ENCODE peak calls at places on chromosomes 11 and 22, in five cellular contexts. P is T-helper 2 cell; J is endodermal cell; H is activated T-helper 1 cell treated with anti-CD3 and anti-CD28 coated beads, Interleukin-2, amount 50 U/mL, for 16 hours; E is stimulated activated CD4-positive, alpha-beta T cell treated with anti-CD3 and anti-CD28 coated beads, Interleukin-12 subunit alpha, Interleukin-12 subunit beta, amount 100 ng/mL, for 48 hours. Z is an unnamed sample.

GRCh38 chr11:79055866-79056632 is 384.8 kb downstream of the TENM4 start:
- DNase-seq in H (no peak), P (no peak), J (no peak), E (no peak), Z (no peak)

GRCh38 chr22:17477401-17477833 is 85.9 kb upstream of the SLC25A18 start:
- DNase-seq in H (no peak), E (no peak), P (no peak), J (peak; percentile 44), Z (no peak)

GRCh38 chr22:49662681-49663080 is 165.0 kb downstream of the BRD1 start:
- DNase-seq in J (peak; percentile 11), P (no peak), H (no peak), E (no peak), Z (no peak)

GRCh38 chr11:123060265-123061000 is 1.5 kb downstream of the HSPA8 start:
- DNase-seq in E (no peak), P (no peak), J (no peak), H (no peak), Z (no peak)

GRCh38 chr22:45506961-45507360 is 4.3 kb downstream of the FBLN1 start:
- DNase-seq in E (no peak), J (peak; percentile 32), P (no peak), H (no peak), Z (no peak)

GRCh38 chr11:108886608-108887007 is 221.7 kb downstream of the DDX10 start:
- DNase-seq in H (no peak), E (no peak), J (no peak), P (no peak), Z (no peak)

GRCh38 chr22:43000441-43001175 is 14.3 kb downstream of the PACSIN2 start:
- DNase-seq in P (no peak), J (no peak), E (no peak), H (no peak), Z (no peak)

GRCh38 chr11:68213135-68213515 is at the start of gene KMT5B:
- DNase-seq in P (no peak), E (peak; percentile 26), J (peak; percentile 82), H (peak; percentile 33), Z (no peak)

GRCh38 chr11:12287009-12287373 is 90.4 kb upstream of the PARVA start:
- DNase-seq in E (no peak), P (no peak), J (peak; percentile 80), H (no peak), Z (no peak)

GRCh38 chr22:37092997-37093396 is 16.5 kb downstream of the TMPRSS6 start:
- DNase-seq in J (no peak), E (no peak), P (no peak), H (no peak), Z (no peak)

GRCh38 chr11:104926771-104927470 is 28.7 kb upstream of the CASP12 start:
- DNase-seq in H (no peak), J (peak; percentile 58), E (no peak), P (no peak), Z (no peak)

GRCh38 chr22:22906907-22907550 is 19.4 kb downstream of the IGLL5 start:
- DNase-seq in H (no peak), P (no peak), J (no peak), E (no peak), Z (no peak)

GRCh38 chr11:114181752-114182151 is 114.4 kb upstream of the NNMT start:
- DNase-seq in E (no peak), P (no peak), H (no peak), J (no peak), Z (no peak)

GRCh38 chr11:65275906-65276305 is 14.1 kb downstream of the POLA2 start:
- DNase-seq in H (no peak), J (no peak), P (no peak), E (no peak), Z (no peak)

GRCh38 chr11:1628506-1629325 is 859 bp upstream of the KRTAP5-5 start:
- DNase-seq in P (peak; percentile 38), E (peak; percentile 25), H (peak; percentile 49), J (peak; percentile 92), Z (peak; percentile 88)

GRCh38 chr11:130211144-130211543 is 51.6 kb downstream of the ST14 start:
- DNase-seq in J (peak; percentile 28), E (no peak), H (no peak), P (no peak), Z (no peak)

GRCh38 chr11:35787626-35788025 is 125.1 kb downstream of the TRIM44 start:
- DNase-seq in E (no peak), P (no peak), J (no peak), H (no peak), Z (no peak)

GRCh38 chr11:64916040-64916847 is 765 bp downstream of the ATG2A start:
- DNase-seq in P (peak; percentile 55), E (no peak), J (peak; percentile 77), H (no peak), Z (peak; percentile 63)

GRCh38 chr22:22748297-22748743 is 103.9 kb downstream of the GGTLC2 start:
- DNase-seq in P (no peak), H (no peak), E (no peak), J (peak; percentile 83), Z (no peak)

GRCh38 chr11:30143098-30143705 is 87.6 kb upstream of the FSHB start:
- DNase-seq in E (no peak), J (peak; percentile 54), P (no peak), H (no peak), Z (peak; percentile 3)

GRCh38 chr11:118918686-118919280 is 6.9 kb downstream of the BCL9L start:
- DNase-seq in H (no peak), P (no peak), E (no peak), J (no peak), Z (no peak)

GRCh38 chr22:46547883-46548244 is 10.4 kb upstream of the CELSR1 start:
- DNase-seq in J (peak; percentile 36), P (no peak), H (no peak), E (no peak), Z (no peak)

GRCh38 chr11:88281317-88281712 is 56.2 kb downstream of the CTSC start:
- DNase-seq in P (no peak), H (no peak), E (no peak), J (peak; percentile 47), Z (no peak)

GRCh38 chr11:118998388-118998717 is 415 bp downstream of the CENATAC start:
- DNase-seq in P (no peak), E (no peak), H (no peak), J (no peak), Z (no peak)

GRCh38 chr11:86608251-86608799 is 64.1 kb downstream of the ME3 start:
- DNase-seq in H (no peak), E (peak; percentile 16), J (peak; percentile 88), P (peak; percentile 3), Z (peak; percentile 14)

GRCh38 chr22:39478461-39478860 is 21.6 kb downstream of the MGAT3 start:
- DNase-seq in E (no peak), P (no peak), H (no peak), J (peak; percentile 92), Z (no peak)

GRCh38 chr22:19120829-19121630 is 1.2 kb downstream of the DGCR2 start:
- DNase-seq in H (no peak), J (peak; percentile 81), P (no peak), E (no peak), Z (no peak)

GRCh38 chr11:85810521-85810870 is 445 bp downstream of the SYTL2 start:
- DNase-seq in J (peak; percentile 61), P (no peak), H (no peak), E (no peak), Z (no peak)

GRCh38 chr11:115316682-115317081 is 187.5 kb downstream of the CADM1 start:
- DNase-seq in P (no peak), J (no peak), H (no peak), E (no peak), Z (no peak)

GRCh38 chr11:68166969-68167368 is 45.8 kb upstream of the CHKA start:
- DNase-seq in J (no peak), P (no peak), E (no peak), H (no peak), Z (no peak)

GRCh38 chr11:60282291-60282690 is 1.8 kb downstream of the MS4A4A start:
- DNase-seq in H (no peak), J (no peak), E (no peak), P (no peak), Z (no peak)

GRCh38 chr11:111795333-111795985 is 29.3 kb upstream of the PPP2R1B start:
- DNase-seq in J (no peak), P (no peak), E (no peak), H (no peak), Z (no peak)

GRCh38 chr11:86698634-86699033 is 26.2 kb upstream of the ME3 start:
- DNase-seq in H (no peak), P (no peak), E (no peak), J (no peak), Z (no peak)

GRCh38 chr22:36304429-36304828 is 51.5 kb downstream of the APOL1 start:
- DNase-seq in J (no peak), E (no peak), P (no peak), H (no peak), Z (no peak)

GRCh38 chr11:75955443-75955842 is 140.4 kb downstream of the UVRAG start:
- DNase-seq in P (no peak), J (no peak), H (no peak), E (no peak), Z (no peak)

GRCh38 chr11:45141171-45141570 is 5.3 kb upstream of the PRDM11 start:
- DNase-seq in J (no peak), H (no peak), P (no peak), E (no peak), Z (no peak)

GRCh38 chr22:44137415-44137814 is 43.3 kb upstream of the PARVG start:
- DNase-seq in E (no peak), P (no peak), J (no peak), H (no peak), Z (no peak)

GRCh38 chr11:83816572-83817187 is 530.5 kb upstream of the CCDC90B start:
- DNase-seq in H (no peak), E (no peak), P (no peak), J (no peak), Z (no peak)